ENCODE peak calls at places on chromosome 10, in four cellular contexts. One of them, this sample, is unnamed.

GRCh38 chr10:69955211-69955805 is 97.3 kb upstream of the MACROH2A2 start:
- DNase-seq in lung: no peak
- DNase-seq in astrocyte of the spinal cord: no peak
- DNase-seq in CD8-positive, alpha-beta T cell: no peak
- DNase-seq in this sample: no peak

GRCh38 chr10:70745555-70745954 is 39.6 kb downstream of the TBATA start:
- DNase-seq in lung: no peak
- DNase-seq in astrocyte of the spinal cord: no peak
- DNase-seq in CD8-positive, alpha-beta T cell: no peak
- DNase-seq in this sample: no peak

GRCh38 chr10:33570495-33570894 is 236.0 kb upstream of the NRP1 start:
- DNase-seq in astrocyte of the spinal cord: no peak
- DNase-seq in CD8-positive, alpha-beta T cell: no peak
- DNase-seq in lung: no peak
- DNase-seq in this sample: no peak

GRCh38 chr10:49803988-49804387 is 41.9 kb upstream of the OGDHL start:
- DNase-seq in astrocyte of the spinal cord: no peak
- DNase-seq in CD8-positive, alpha-beta T cell: no peak
- DNase-seq in lung: no peak
- DNase-seq in this sample: no peak

GRCh38 chr10:102649770-102650654 is 5.7 kb downstream of the TRIM8 start:
- DNase-seq in CD8-positive, alpha-beta T cell: no peak
- DNase-seq in lung: no peak
- DNase-seq in astrocyte of the spinal cord: no peak
- DNase-seq in this sample: no peak

GRCh38 chr10:78754269-78755074 is 314.3 kb upstream of the ZMIZ1 start:
- DNase-seq in astrocyte of the spinal cord: peak
- DNase-seq in lung: no peak
- DNase-seq in CD8-positive, alpha-beta T cell: no peak
- DNase-seq in this sample: peak

GRCh38 chr10:6473430-6473829 is 106.6 kb downstream of the PRKCQ start:
- DNase-seq in lung: no peak
- DNase-seq in CD8-positive, alpha-beta T cell: peak
- DNase-seq in astrocyte of the spinal cord: no peak
- DNase-seq in this sample: peak

GRCh38 chr10:3963191-3963673 is 178.2 kb upstream of the KLF6 start:
- DNase-seq in astrocyte of the spinal cord: no peak
- DNase-seq in CD8-positive, alpha-beta T cell: no peak
- DNase-seq in lung: no peak
- DNase-seq in this sample: no peak

GRCh38 chr10:91313-91712 is 42.2 kb upstream of the TUBB8 start:
- DNase-seq in lung: no peak
- DNase-seq in CD8-positive, alpha-beta T cell: no peak
- DNase-seq in astrocyte of the spinal cord: no peak
- DNase-seq in this sample: no peak

GRCh38 chr10:45569471-45569870 is 103.1 kb downstream of the ZFAND4 start:
- DNase-seq in CD8-positive, alpha-beta T cell: no peak
- DNase-seq in astrocyte of the spinal cord: no peak
- DNase-seq in lung: no peak
- DNase-seq in this sample: no peak

GRCh38 chr10:115948415-115948814 is 324.6 kb downstream of the GFRA1 start:
- DNase-seq in CD8-positive, alpha-beta T cell: no peak
- DNase-seq in astrocyte of the spinal cord: peak
- DNase-seq in lung: no peak
- DNase-seq in this sample: no peak

GRCh38 chr10:95260909-95261552 is 29.8 kb downstream of the PDLIM1 start:
- DNase-seq in lung: no peak
- DNase-seq in astrocyte of the spinal cord: peak
- DNase-seq in CD8-positive, alpha-beta T cell: no peak
- DNase-seq in this sample: peak

GRCh38 chr10:26436848-26437247 is 1.3 kb upstream of the APBB1IP start:
- DNase-seq in CD8-positive, alpha-beta T cell: no peak
- DNase-seq in astrocyte of the spinal cord: no peak
- DNase-seq in lung: no peak
- DNase-seq in this sample: no peak

GRCh38 chr10:124155781-124156401 is 62.5 kb upstream of the CHST15 start:
- DNase-seq in lung: no peak
- DNase-seq in CD8-positive, alpha-beta T cell: no peak
- DNase-seq in astrocyte of the spinal cord: peak
- DNase-seq in this sample: peak

GRCh38 chr10:3781458-3782098 is 3.4 kb downstream of the KLF6 start:
- DNase-seq in astrocyte of the spinal cord: peak
- DNase-seq in CD8-positive, alpha-beta T cell: no peak
- DNase-seq in lung: no peak
- DNase-seq in this sample: peak

GRCh38 chr10:36172054-36172531 is 530.0 kb upstream of the FZD8 start:
- DNase-seq in lung: no peak
- DNase-seq in CD8-positive, alpha-beta T cell: no peak
- DNase-seq in astrocyte of the spinal cord: peak
- DNase-seq in this sample: peak

GRCh38 chr10:26474062-26474461 is 35.9 kb downstream of the APBB1IP start:
- DNase-seq in lung: no peak
- DNase-seq in astrocyte of the spinal cord: no peak
- DNase-seq in CD8-positive, alpha-beta T cell: no peak
- DNase-seq in this sample: peak

GRCh38 chr10:119651514-119652327 is 541 bp downstream of the BAG3 start:
- DNase-seq in lung: no peak
- DNase-seq in astrocyte of the spinal cord: no peak
- DNase-seq in CD8-positive, alpha-beta T cell: no peak
- DNase-seq in this sample: no peak

GRCh38 chr10:986137-986825 is 2.0 kb upstream of the GTPBP4 start:
- DNase-seq in astrocyte of the spinal cord: peak
- DNase-seq in lung: peak
- DNase-seq in CD8-positive, alpha-beta T cell: no peak
- DNase-seq in this sample: peak

GRCh38 chr10:26438534-26439269 is 561 bp downstream of the APBB1IP start:
- DNase-seq in astrocyte of the spinal cord: no peak
- DNase-seq in lung: peak
- DNase-seq in CD8-positive, alpha-beta T cell: peak
- DNase-seq in this sample: peak

GRCh38 chr10:91088300-91089140 is 131.9 kb upstream of the PCGF5 start:
- DNase-seq in CD8-positive, alpha-beta T cell: no peak
- DNase-seq in lung: no peak
- DNase-seq in astrocyte of the spinal cord: peak
- DNase-seq in this sample: peak

GRCh38 chr10:98316661-98317060 is 48.7 kb upstream of the LOXL4 start:
- DNase-seq in CD8-positive, alpha-beta T cell: no peak
- DNase-seq in lung: no peak
- DNase-seq in astrocyte of the spinal cord: peak
- DNase-seq in this sample: peak

GRCh38 chr10:110067960-110068770 is 60.4 kb downstream of the ADD3 start:
- DNase-seq in astrocyte of the spinal cord: no peak
- DNase-seq in lung: no peak
- DNase-seq in CD8-positive, alpha-beta T cell: no peak
- DNase-seq in this sample: peak

This sample was measured in RPMI7951.